ENCODE peak calls at places on chromosomes 16 and 17, in five cellular contexts. J is AG09309, W is prostate gland, H is lower lobe of right lung, F is foreskin fibroblast. M is an unnamed sample.

GRCh38 chr17:56173958-56174357 is 20.7 kb downstream of the ANKFN1 start:
- DNase-seq in W (no peak), J (no peak), F (no peak), H (no peak), M (no peak)

GRCh38 chr16:1333854-1334719 is 642 bp downstream of the BAIAP3 start:
- DNase-seq in F (no peak), J (no peak), H (no peak), W (no peak), M (no peak)

GRCh38 chr17:29060475-29060874 is 17.5 kb downstream of the PIPOX start:
- DNase-seq in H (no peak), F (no peak), W (no peak), J (no peak), M (no peak)

GRCh38 chr16:79008869-79009179 is 591.7 kb downstream of the MAF start:
- DNase-seq in F (no peak), H (no peak), W (no peak), J (no peak), M (no peak)

GRCh38 chr17:80574496-80574895 is 29.9 kb downstream of the RPTOR start:
- DNase-seq in H (no peak), F (no peak), W (no peak), J (no peak), M (no peak)

GRCh38 chr17:72567774-72568173 is 447.0 kb downstream of the SOX9 start:
- DNase-seq in H (no peak), W (no peak), F (no peak), J (no peak), M (no peak)

GRCh38 chr17:48998557-48999440 is 1.6 kb downstream of the IGF2BP1 start:
- DNase-seq in H (no peak), F (no peak), J (no peak), W (no peak), M (no peak)

GRCh38 chr17:65423346-65424140 is 137.9 kb downstream of the AXIN2 start:
- DNase-seq in F (no peak), H (no peak), J (no peak), W (no peak), M (no peak)

GRCh38 chr16:46975165-46975564 is 1.7 kb upstream of the DNAJA2 start:
- DNase-seq in J (no peak), H (no peak), F (no peak), W (no peak), M (no peak)

GRCh38 chr16:85382717-85383118 is 230.4 kb upstream of the GSE1 start:
- DNase-seq in H (peak; percentile 31), F (no peak), J (no peak), W (no peak), M (no peak)

GRCh38 chr17:7929158-7930029 is at the start of gene KCNAB3:
- DNase-seq in F (peak; percentile 78), J (no peak), H (no peak), W (peak; percentile 60), M (no peak)

GRCh38 chr17:12070561-12070960 is 49.9 kb downstream of the MAP2K4 start:
- DNase-seq in F (peak; percentile 75), H (no peak), W (no peak), J (peak; percentile 45), M (peak; percentile 71)

GRCh38 chr16:70475054-70475871 is 20.9 kb downstream of the FCSK start:
- DNase-seq in J (no peak), H (no peak), F (no peak), W (no peak), M (no peak)

GRCh38 chr16:87667946-87668345 is 65.6 kb downstream of the JPH3 start:
- DNase-seq in J (no peak), H (no peak), W (no peak), F (no peak), M (no peak)

GRCh38 chr16:15509051-15509592 is 74.7 kb downstream of the BMERB1 start:
- DNase-seq in H (no peak), W (no peak), J (no peak), F (no peak), M (no peak)

GRCh38 chr17:45381001-45381400 is 51.7 kb downstream of the ARHGAP27 start:
- DNase-seq in J (no peak), H (peak; percentile 80), F (no peak), W (no peak), M (no peak)

GRCh38 chr16:86044241-86044671 is 145.3 kb downstream of the IRF8 start:
- DNase-seq in F (peak; percentile 5), W (no peak), H (no peak), J (no peak), M (no peak)

GRCh38 chr17:72715906-72716572 is 376.4 kb downstream of the SLC39A11 start:
- DNase-seq in F (peak; percentile 93), J (peak; percentile 89), W (peak; percentile 71), H (no peak), M (peak; percentile 87)

GRCh38 chr17:13597723-13598347 is 3.9 kb downstream of the HS3ST3A1 start:
- DNase-seq in H (no peak), W (peak; percentile 12), J (no peak), F (peak; percentile 47), M (no peak)

GRCh38 chr17:64357191-64357981 is 33.3 kb downstream of the PECAM1 start:
- DNase-seq in J (peak; percentile 99), F (peak; percentile 99), W (no peak), H (no peak), M (peak; percentile 85)

GRCh38 chr16:4500283-4500682 is 24.1 kb downstream of the HMOX2 start:
- DNase-seq in J (no peak), F (peak; percentile 77), W (peak; percentile 35), H (no peak), M (no peak)

GRCh38 chr17:28279411-28279810 is 39.6 kb upstream of the TMEM97 start:
- DNase-seq in F (no peak), J (no peak), H (no peak), W (no peak), M (peak; percentile 42)

GRCh38 chr17:42055003-42055402 is 4.6 kb upstream of the C17orf113 start:
- DNase-seq in J (no peak), H (no peak), W (no peak), F (no peak), M (no peak)

GRCh38 chr16:10514369-10515055 is 65.9 kb downstream of the EMP2 start:
- DNase-seq in J (peak; percentile 51), W (peak; percentile 58), F (peak; percentile 47), H (no peak), M (peak; percentile 34)

GRCh38 chr16:23869052-23869451 is 33.3 kb downstream of the PRKCB start:
- DNase-seq in H (no peak), J (no peak), W (no peak), F (no peak), M (no peak)

GRCh38 chr16:68149596-68149995 is 64.4 kb downstream of the NFATC3 start:
- DNase-seq in F (no peak), H (no peak), W (no peak), J (no peak), M (no peak)

DNA sequence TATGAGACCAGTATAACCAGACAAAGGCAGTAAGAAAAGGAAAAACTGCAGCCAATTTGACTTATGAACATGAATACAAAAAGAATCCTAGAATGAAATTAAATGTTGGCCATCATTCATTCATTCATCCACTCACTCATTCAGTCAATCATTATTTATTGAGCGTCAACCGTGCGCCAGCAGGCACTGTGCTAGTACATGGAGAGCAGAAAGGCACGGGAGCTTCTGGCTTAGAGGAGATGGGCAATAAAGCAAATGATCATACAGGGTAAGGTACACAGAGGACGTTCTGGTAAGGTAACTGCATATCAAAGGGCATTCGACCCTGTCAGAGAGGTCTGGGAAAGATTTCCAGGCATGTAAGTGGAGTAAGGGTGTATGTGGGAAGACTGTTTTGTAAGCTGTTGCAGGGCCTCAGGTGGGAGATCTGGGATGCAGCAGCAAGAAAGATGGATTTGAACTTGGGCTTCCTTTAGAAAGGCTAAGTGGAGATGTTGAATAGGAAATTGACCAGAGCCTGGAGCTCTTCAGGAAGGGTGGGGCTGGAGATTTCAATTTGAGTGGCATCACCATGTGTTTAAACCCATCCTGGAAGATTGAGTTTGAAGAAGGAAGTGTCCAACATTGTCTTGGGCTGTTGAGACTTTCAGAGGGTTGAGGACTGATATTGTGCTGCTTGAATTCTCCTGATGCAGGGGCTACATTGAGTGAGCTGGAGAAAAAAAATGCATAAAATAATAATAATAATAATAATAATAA is 2.8 kb upstream of the MSI2 start:
- DNase-seq in H (no peak), W (no peak), J (no peak), F (no peak), M (no peak)
- H3K4me3 ChIP-seq in H (no peak overlapping the region), W (no peak overlapping the region), J (no peak overlapping the region), F (no peak overlapping the region), M (no peak overlapping the region)

GRCh38 chr17:32723310-32723955 is 153.5 kb downstream of the MYO1D start:
- DNase-seq in W (no peak), H (no peak), J (no peak), F (no peak), M (no peak)
- TF ChIP-seq CTCF in W (no peak), H (no peak), J (no peak), F (no peak), M (no peak)

GRCh38 chr17:74512624-74513084 is 18.6 kb downstream of the CD300LB start:
- DNase-seq in H (no peak), W (no peak), J (peak; percentile 55), F (no peak), M (no peak)

GRCh38 chr17:74515941-74516340 is 15.3 kb downstream of the CD300LB start:
- DNase-seq in W (no peak), H (no peak), J (no peak), F (no peak), M (no peak)

GRCh38 chr17:74516561-74516960 is 14.7 kb downstream of the CD300LB start:
- DNase-seq in H (no peak), F (no peak), J (no peak), W (no peak), M (no peak)

GRCh38 chr17:74513987-74514631 is 17.2 kb downstream of the CD300LB start:
- DNase-seq in J (no peak), W (no peak), F (no peak), H (no peak), M (no peak)

DNA sequence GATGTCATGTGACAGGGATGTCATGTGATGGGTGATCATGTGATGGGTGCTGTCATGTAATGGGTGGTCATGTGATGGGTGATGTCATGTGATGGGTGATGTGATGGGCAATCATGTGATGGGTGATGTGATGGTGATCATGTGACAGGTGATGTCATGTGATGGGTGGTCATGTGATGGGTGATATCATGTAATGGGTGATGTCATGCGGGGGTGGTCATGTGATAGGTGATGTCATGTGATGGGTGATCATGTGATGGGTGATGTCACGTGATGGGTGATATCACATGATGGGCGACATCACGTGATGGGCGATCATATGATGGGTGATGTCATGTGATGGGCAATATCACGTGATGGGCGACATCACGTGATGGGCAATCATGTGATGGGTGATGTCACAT is 16.6 kb downstream of the CD300LB start:
- DNase-seq in J (no peak), W (no peak), F (no peak), H (no peak), M (no peak)
- H3K4me3 ChIP-seq in J (no peak overlapping the region), W (no peak overlapping the region), F (no peak overlapping the region), H (no peak overlapping the region), M (no peak overlapping the region)

DNA sequence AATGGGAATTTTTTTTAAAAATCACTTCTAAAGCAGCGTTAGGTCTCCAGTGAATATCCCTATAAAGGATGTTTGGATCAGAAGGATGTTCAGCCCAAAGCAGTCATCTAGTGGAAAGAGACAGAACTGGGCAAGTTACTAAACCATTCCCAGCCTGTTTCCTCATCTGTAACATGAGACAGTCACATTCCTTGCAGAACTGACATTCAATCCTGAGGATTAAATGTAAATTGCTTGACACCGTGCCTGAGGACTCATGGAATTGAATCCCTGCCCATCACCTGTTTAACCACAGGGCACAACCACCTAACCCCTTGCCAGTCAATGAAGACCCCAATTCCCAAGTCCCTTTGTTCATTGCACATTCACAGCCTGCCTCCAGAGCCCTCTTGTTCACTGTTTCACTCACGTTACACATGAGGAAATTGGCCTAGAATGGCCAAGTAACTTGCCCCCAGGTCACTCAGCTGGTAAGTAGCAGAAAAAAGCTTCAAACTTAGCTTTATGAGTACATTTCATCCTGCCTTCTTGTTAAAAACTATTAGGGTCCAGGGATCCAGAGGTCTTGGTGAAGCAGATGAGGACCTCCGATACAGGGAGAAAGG is 1.4 kb downstream of the CMTM2 start:
- DNase-seq in J (peak; percentile 57), H (no peak), F (peak; percentile 72), W (no peak), M (peak; percentile 58)
- TF ChIP-seq CTCF in J (peak; percentile 42), H (no peak), F (peak; percentile 30), W (no peak), M (peak; percentile 32)

M was measured in AG04449.